ENCODE peak calls at places on chromosomes 12 and 14, in five cellular contexts. V is stimulated activated naive B cell treated with anti-CD40 and anti-IgM and Interleukin-4, amounts not matched to agents 10 μg/mL and 1 μg/mL and 100 μg/mL, for 72 hours; O is HTR-8/SVneo; K is SW480; A is T follicular helper cell. T is an unnamed sample.

GRCh38 chr14:50910495-50911420 is 33.5 kb downstream of the PYGL start:
- DNase-seq in V (no peak), O (no peak), K (no peak), A (no peak), T (no peak)

GRCh38 chr14:57578427-57579220 is 85.0 kb upstream of the CCDC198 start:
- DNase-seq in V (no peak), O (no peak), K (no peak), A (no peak), T (no peak)

GRCh38 chr14:23120405-23121251 is 1.6 kb upstream of the CEBPE start:
- DNase-seq in V (peak), O (peak), K (peak), A (peak), T (peak)

GRCh38 chr12:13062669-13063068 is 18.5 kb downstream of the FAM234B start:
- DNase-seq in V (no peak), O (no peak), K (no peak), A (no peak), T (no peak)

GRCh38 chr14:43803076-43803689 is 703.9 kb downstream of the FSCB start:
- DNase-seq in V (no peak), O (no peak), K (peak), A (no peak), T (no peak)

GRCh38 chr12:228846-229200 is 14.9 kb upstream of the SLC6A12 start:
- DNase-seq in V (no peak), O (no peak), K (no peak), A (no peak), T (no peak)

GRCh38 chr14:77498984-77499527 is 440 bp upstream of the ISM2 start:
- DNase-seq in V (no peak), O (no peak), K (peak), A (no peak), T (peak)

GRCh38 chr14:75905505-75905904 is 76.3 kb downstream of the TGFB3 start:
- DNase-seq in V (no peak), O (no peak), K (no peak), A (no peak), T (no peak)

GRCh38 chr12:49515266-49515665 is 23.6 kb upstream of the KCNH3 start:
- DNase-seq in V (no peak), O (no peak), K (peak), A (no peak), T (no peak)

GRCh38 chr12:73421832-73422231 is 1115.8 kb upstream of the ATXN7L3B start:
- DNase-seq in V (no peak), O (peak), K (no peak), A (no peak), T (no peak)

GRCh38 chr12:22684526-22685118 is 59.7 kb downstream of the ETNK1 start:
- DNase-seq in V (no peak), O (peak), K (peak), A (no peak), T (no peak)

GRCh38 chr14:96042218-96042930 is 3.2 kb downstream of the C14orf132 start:
- DNase-seq in V (no peak), O (no peak), K (no peak), A (no peak), T (no peak)

GRCh38 chr12:48788852-48789775 is at the start of gene ADCY6:
- DNase-seq in V (no peak), O (peak), K (peak), A (no peak), T (peak)

GRCh38 chr14:52551696-52552062 is 626 bp downstream of the TXNDC16 start:
- DNase-seq in V (no peak), O (peak), K (peak), A (no peak), T (peak)

GRCh38 chr12:9706081-9706685 is 26.7 kb downstream of the CLECL1 start:
- DNase-seq in V (no peak), O (no peak), K (no peak), A (no peak), T (no peak)

GRCh38 chr12:84034891-84035290 is 877.7 kb downstream of the SLC6A15 start:
- DNase-seq in V (no peak), O (no peak), K (no peak), A (no peak), T (no peak)

GRCh38 chr12:95591731-95592130 is 40.5 kb upstream of the USP44 start:
- DNase-seq in V (no peak), O (no peak), K (no peak), A (no peak), T (no peak)

GRCh38 chr12:30896461-30896860 is 30.1 kb upstream of the TSPAN11 start:
- DNase-seq in V (no peak), O (no peak), K (no peak), A (no peak), T (no peak)

GRCh38 chr14:95452176-95452889 is 64.1 kb downstream of the SYNE3 start:
- DNase-seq in V (no peak), O (no peak), K (peak), A (no peak), T (no peak)

GRCh38 chr14:28886940-28887339 is 120.4 kb downstream of the FOXG1 start:
- DNase-seq in V (no peak), O (no peak), K (no peak), A (no peak), T (no peak)

GRCh38 chr12:104232609-104233280 is 17.2 kb downstream of the TXNRD1 start:
- DNase-seq in V (no peak), O (no peak), K (no peak), A (no peak), T (no peak)

GRCh38 chr14:63840981-63841380 is 11.8 kb upstream of the SYNE2 start:
- DNase-seq in V (no peak), O (no peak), K (no peak), A (peak), T (no peak)

GRCh38 chr12:29781705-29782266 is 2.0 kb downstream of the TMTC1 start:
- DNase-seq in V (no peak), O (no peak), K (no peak), A (no peak), T (no peak)

GRCh38 chr14:65709576-65709975 is 297.0 kb downstream of the FUT8 start:
- DNase-seq in V (no peak), O (no peak), K (no peak), A (no peak), T (no peak)

GRCh38 chr12:98885778-98886177 is 240.7 kb downstream of the APAF1 start:
- DNase-seq in V (no peak), O (no peak), K (no peak), A (no peak), T (no peak)

GRCh38 chr14:60097974-60098373 is 6.3 kb downstream of the PCNX4 start:
- DNase-seq in V (no peak), O (no peak), K (no peak), A (no peak), T (no peak)

T was measured in GM10248.